ENCODE peak calls at places on chromosome 2, in nine cellular contexts. C is left lobe of liver; Q is neural progenitor cell; V is non-pigmented ciliary epithelial cell; J is stimulated activated CD4-positive, alpha-beta T cell treated with anti-CD3 and anti-CD28 coated beads, TNF-alpha, amount 100 ng/mL, for 4 hours; O is sciatic nerve; E is KG1; W is T-helper 2 cell; F is stomach. L is an unnamed sample.

GRCh38 chr2:111704246-111704645 is 179.7 kb downstream of the ANAPC1 start:
- DNase-seq in J (no peak), Q (no peak), E (no peak), O (no peak), F (no peak), C (peak), W (no peak), V (no peak), L (peak)

GRCh38 chr2:42847596-42848151 is 55.3 kb upstream of the HAAO start:
- DNase-seq in C (no peak), F (no peak), J (no peak), O (peak), E (no peak), Q (no peak), V (no peak), W (no peak), L (no peak)

GRCh38 chr2:179917272-179917671 is 55.9 kb upstream of the ZNF385B start:
- DNase-seq in V (peak), E (no peak), O (no peak), W (no peak), J (no peak), C (no peak), Q (no peak), F (no peak), L (no peak)

GRCh38 chr2:28754321-28754720 is 2.7 kb downstream of the PPP1CB start:
- DNase-seq in V (no peak), J (no peak), Q (peak), C (no peak), W (no peak), O (no peak), F (no peak), E (no peak), L (no peak)

GRCh38 chr2:238100049-238100820 is at the start of gene ESPNL:
- DNase-seq in F (peak), V (no peak), C (peak), J (no peak), O (peak), E (no peak), Q (no peak), W (no peak), L (no peak)

GRCh38 chr2:17934721-17935120 is 56.3 kb downstream of the KCNS3 start:
- DNase-seq in C (no peak), W (no peak), F (no peak), Q (no peak), V (peak), O (no peak), E (no peak), J (no peak), L (peak)

GRCh38 chr2:200305797-200306718 is at the start of gene SPATS2L:
- DNase-seq in E (no peak), W (peak), C (peak), O (peak), V (no peak), Q (peak), J (peak), F (peak), L (no peak)

GRCh38 chr2:235937936-235938335 is 230.2 kb downstream of the GBX2 start:
- DNase-seq in V (no peak), E (no peak), Q (no peak), W (no peak), J (no peak), O (no peak), F (no peak), C (no peak), L (no peak)

GRCh38 chr2:120448427-120448826 is 102.5 kb downstream of the INHBB start:
- DNase-seq in V (no peak), F (no peak), J (no peak), O (no peak), C (no peak), W (no peak), E (no peak), Q (no peak), L (no peak)

GRCh38 chr2:236240228-236240990 is 23.8 kb downstream of the ASB18 start:
- DNase-seq in J (no peak), Q (peak), E (no peak), C (no peak), V (no peak), O (no peak), F (no peak), W (no peak), L (no peak)

GRCh38 chr2:108813732-108814131 is 27.2 kb downstream of the CCDC138 start:
- DNase-seq in C (no peak), V (no peak), W (no peak), E (no peak), O (no peak), Q (no peak), F (no peak), J (no peak), L (no peak)